ENCODE peak calls at places on chromosomes 1 and 21, in eight cellular contexts. B is effector memory CD4-positive, alpha-beta T cell; U is H9; G is gastrocnemius medialis; I is dorsolateral prefrontal cortex; K is esophagus muscularis mucosa; C is breast epithelium; X is AG04450. V is an unnamed sample.

GRCh38 chr1:232664844-232665777 is 35.2 kb upstream of the SIPA1L2 start:
- DNase-seq in C (no peak), X (no peak), K (no peak), B (no peak), G (no peak), I (no peak), U (no peak), V (no peak)

GRCh38 chr1:47991698-47992097 is 5.5 kb downstream of the TRABD2B start:
- DNase-seq in X (no peak), U (peak; percentile 8), I (no peak), G (no peak), K (no peak), B (no peak), C (no peak), V (no peak)

GRCh38 chr21:43911015-43911934 is 46.3 kb downstream of the AGPAT3 start:
- DNase-seq in G (peak; percentile 74), I (no peak), K (no peak), B (no peak), X (no peak), U (no peak), C (no peak), V (no peak)

GRCh38 chr1:26189751-26190275 is 589 bp upstream of the CATSPER4 start:
- DNase-seq in C (no peak), K (no peak), U (no peak), B (no peak), X (no peak), I (no peak), G (no peak), V (no peak)

GRCh38 chr1:170271430-170271829 is 125.7 kb downstream of the NTMT2 start:
- DNase-seq in G (no peak), B (no peak), U (no peak), X (no peak), K (no peak), I (no peak), C (no peak), V (no peak)

GRCh38 chr21:32364387-32364786 is 28.4 kb downstream of the URB1 start:
- DNase-seq in X (no peak), U (no peak), I (no peak), B (no peak), G (no peak), K (no peak), C (peak; percentile 56), V (no peak)

GRCh38 chr1:197027359-197027758 is 39.7 kb downstream of the F13B start:
- DNase-seq in G (no peak), U (no peak), C (no peak), I (no peak), X (no peak), K (no peak), B (no peak), V (no peak)

GRCh38 chr21:36883532-36884486 is 82.7 kb downstream of the HLCS start:
- DNase-seq in K (no peak), U (no peak), B (no peak), G (no peak), X (no peak), I (no peak), C (no peak), V (no peak)

GRCh38 chr1:27612718-27613117 is 8.8 kb upstream of the AHDC1 start:
- DNase-seq in I (no peak), C (no peak), K (no peak), B (no peak), X (no peak), G (no peak), U (no peak), V (no peak)

GRCh38 chr1:34918609-34919561 is 10.6 kb downstream of the DLGAP3 start:
- DNase-seq in B (no peak), X (no peak), C (no peak), K (no peak), I (peak; percentile 78), U (peak; percentile 88), G (no peak), V (peak; percentile 54)

GRCh38 chr21:46207006-46207919 is 21.3 kb downstream of the LSS start:
- DNase-seq in X (no peak), B (no peak), I (no peak), U (no peak), G (no peak), K (no peak), C (peak; percentile 34), V (no peak)

GRCh38 chr1:2802421-2802961 is 998 bp upstream of the TTC34 start:
- DNase-seq in X (no peak), C (no peak), B (no peak), K (no peak), U (no peak), G (no peak), I (no peak), V (no peak)

GRCh38 chr1:166184897-166185296 is 18.1 kb upstream of the FAM78B start:
- DNase-seq in B (no peak), C (no peak), G (no peak), I (no peak), K (no peak), X (no peak), U (no peak), V (no peak)

GRCh38 chr1:50371749-50372148 is 51.5 kb downstream of the DMRTA2 start:
- DNase-seq in B (no peak), I (no peak), G (no peak), U (peak; percentile 34), K (no peak), C (no peak), X (no peak), V (no peak)

GRCh38 chr1:52967666-52968065 is 40.6 kb downstream of the SCP2 start:
- DNase-seq in G (no peak), I (no peak), B (no peak), K (no peak), U (no peak), C (no peak), X (no peak), V (no peak)

GRCh38 chr1:186680031-186681012 is at the start of gene PTGS2:
- DNase-seq in K (peak; percentile 95), U (peak; percentile 95), X (peak; percentile 69), I (peak; percentile 80), C (peak; percentile 56), B (no peak), G (peak; percentile 66), V (peak; percentile 33)

GRCh38 chr1:117339866-117340357 is 27.3 kb upstream of the MAN1A2 start:
- DNase-seq in I (no peak), K (no peak), U (no peak), X (peak; percentile 41), C (no peak), G (no peak), B (no peak), V (no peak)

GRCh38 chr1:201020647-201021332 is 2.7 kb downstream of the KIF21B start:
- DNase-seq in I (peak; percentile 64), C (no peak), B (no peak), X (no peak), G (no peak), U (peak; percentile 64), K (no peak), V (peak; percentile 20)

DNA sequence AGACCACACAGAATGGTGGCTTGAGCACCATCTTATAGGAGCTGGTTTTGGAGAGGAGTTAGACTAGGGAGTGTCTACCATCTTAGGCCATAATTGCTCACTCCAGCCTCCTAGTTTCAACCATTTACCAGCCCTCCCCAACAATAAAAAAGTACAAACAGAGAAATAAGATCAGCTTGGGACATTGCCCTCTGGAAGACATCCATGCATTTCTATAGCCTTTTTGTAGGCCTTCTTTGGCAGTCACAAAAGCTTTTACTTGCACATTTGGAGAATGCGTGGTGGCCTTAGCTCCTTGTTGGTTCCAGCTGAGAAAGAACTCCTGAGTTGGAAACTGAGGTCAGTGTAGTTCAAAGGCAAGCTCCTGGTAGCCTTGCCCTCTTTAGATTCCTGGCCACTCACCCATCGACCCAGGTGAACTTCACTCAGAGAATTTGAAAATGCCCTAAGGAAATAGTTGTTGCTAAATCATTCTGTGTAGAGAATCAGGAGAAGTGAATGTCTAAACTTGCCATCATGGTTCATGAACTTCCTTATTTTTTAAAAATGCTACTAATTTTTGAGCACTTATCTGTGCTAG is 301.7 kb upstream of the PROX1 start:
- DNase-seq in C (no peak), X (no peak), U (no peak), K (no peak), G (no peak), B (no peak), I (no peak), V (no peak)
- H3K27ac ChIP-seq in C (no peak overlapping the region), X (no peak overlapping the region), U (no peak overlapping the region), K (no peak overlapping the region), G (no peak overlapping the region), B (no peak overlapping the region), I (no peak overlapping the region), V (no peak overlapping the region)

GRCh38 chr1:41449326-41449921 is 35.1 kb downstream of the EDN2 start:
- DNase-seq in B (no peak), U (no peak), C (no peak), X (no peak), I (no peak), K (no peak), G (no peak), V (no peak)

GRCh38 chr1:41454406-41454805 is 30.1 kb downstream of the EDN2 start:
- DNase-seq in G (no peak), C (no peak), B (no peak), K (no peak), U (no peak), I (peak; percentile 85), X (no peak), V (peak; percentile 81)

GRCh38 chr1:41450747-41451285 is 33.7 kb downstream of the EDN2 start:
- DNase-seq in I (no peak), C (peak; percentile 92), G (no peak), U (no peak), B (no peak), K (no peak), X (no peak), V (no peak)

GRCh38 chr1:41455479-41456271 is 28.8 kb downstream of the EDN2 start:
- DNase-seq in C (peak; percentile 66), G (no peak), K (no peak), X (no peak), B (no peak), U (no peak), I (peak; percentile 40), V (no peak)

GRCh38 chr1:41452704-41453350 is 31.7 kb downstream of the EDN2 start:
- DNase-seq in B (no peak), X (no peak), K (no peak), G (no peak), U (no peak), C (no peak), I (no peak), V (no peak)
- H3K27ac ChIP-seq in B (no peak overlapping the region), X (no peak overlapping the region), K (no peak overlapping the region), G (no peak overlapping the region), U (no peak overlapping the region), C (no peak overlapping the region), I (no peak overlapping the region), V (no peak overlapping the region)

GRCh38 chr1:32406629-32407111 is 12.4 kb upstream of the BSDC1 start:
- DNase-seq in I (no peak), X (no peak), K (no peak), G (no peak), U (no peak), C (no peak), B (no peak), V (no peak)
- H3K27ac ChIP-seq in I (no peak overlapping the region), X (no peak overlapping the region), K (no peak overlapping the region), G (no peak overlapping the region), U (no peak overlapping the region), C (peak overlapping the region; percentile 19), B (no peak overlapping the region), V (no peak overlapping the region)

DNA sequence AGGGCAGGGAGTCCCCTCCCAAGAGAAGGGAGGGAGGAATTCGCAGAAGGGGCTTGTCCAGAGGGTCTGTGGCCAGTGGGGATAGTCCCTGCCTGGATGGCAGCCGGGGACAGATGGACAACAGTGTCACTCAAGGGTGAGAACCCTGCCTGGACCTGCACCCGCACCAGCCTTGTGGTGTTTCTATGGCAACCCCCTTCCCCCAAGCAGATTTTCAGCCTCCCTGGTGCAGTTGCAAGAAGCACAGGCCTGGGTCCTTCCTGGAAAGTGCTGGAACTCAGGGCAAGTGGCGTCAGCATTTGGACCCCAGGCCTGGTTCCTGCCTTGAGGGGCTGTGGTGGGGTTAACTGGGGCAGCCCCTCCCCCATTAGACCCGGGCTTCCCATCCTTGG is 83.8 kb upstream of the ACTL8 start:
- DNase-seq in U (no peak), G (no peak), B (no peak), C (no peak), K (no peak), I (peak; percentile 46), X (no peak), V (no peak)
- H3K27ac ChIP-seq in U (no peak overlapping the region), G (no peak overlapping the region), B (no peak overlapping the region), C (no peak overlapping the region), K (no peak overlapping the region), I (no peak overlapping the region), X (no peak overlapping the region), V (no peak overlapping the region)